ENCODE peak calls at places on chromosomes 13 and 19, in six cellular contexts. I is transverse colon, S is GM23338, K is sigmoid colon, D is HL-60, V is suprapubic skin. B is an unnamed sample.

GRCh38 chr13:47117268-47117667 is 220.4 kb upstream of the HTR2A start:
- DNase-seq in I (no peak), S (no peak), K (no peak), D (no peak), V (no peak), B (no peak)

GRCh38 chr13:76677047-76677446 is 209.2 kb downstream of the KCTD12 start:
- DNase-seq in I (no peak), S (no peak), K (peak; percentile 74), D (no peak), V (no peak), B (no peak)

GRCh38 chr13:78147905-78148304 is 229.3 kb upstream of the EDNRB start:
- DNase-seq in I (no peak), S (no peak), K (no peak), D (no peak), V (no peak), B (no peak)

GRCh38 chr13:106498158-106498557 is 37.3 kb downstream of the EFNB2 start:
- DNase-seq in I (no peak), S (no peak), K (no peak), D (peak; percentile 46), V (no peak), B (no peak)

GRCh38 chr19:50803633-50804419 is 13.6 kb downstream of the ACP4 start:
- DNase-seq in I (no peak), S (peak; percentile 65), K (no peak), D (no peak), V (no peak), B (no peak)

GRCh38 chr13:40316301-40316700 is 350.1 kb downstream of the FOXO1 start:
- DNase-seq in I (no peak), S (no peak), K (no peak), D (no peak), V (no peak), B (no peak)

GRCh38 chr13:67147257-67148218 is 82.6 kb downstream of the PCDH9 start:
- DNase-seq in I (no peak), S (peak; percentile 27), K (no peak), D (no peak), V (no peak), B (no peak)

GRCh38 chr13:27151798-27152599 is 19.6 kb downstream of the USP12 start:
- DNase-seq in I (no peak), S (no peak), K (no peak), D (no peak), V (no peak), B (no peak)

GRCh38 chr13:108618233-108618632 is 11.2 kb upstream of the MYO16 start:
- DNase-seq in I (no peak), S (peak; percentile 8), K (no peak), D (no peak), V (no peak), B (no peak)

GRCh38 chr13:40149611-40150283 is 494.3 kb downstream of the COG6 start:
- DNase-seq in I (no peak), S (no peak), K (peak; percentile 79), D (no peak), V (no peak), B (peak; percentile 19)

GRCh38 chr13:48539550-48539949 is 6.7 kb upstream of the RCBTB2 start:
- DNase-seq in I (no peak), S (no peak), K (no peak), D (no peak), V (no peak), B (no peak)

GRCh38 chr13:98598043-98598442 is 21.1 kb upstream of the STK24 start:
- DNase-seq in I (no peak), S (peak; percentile 73), K (no peak), D (no peak), V (no peak), B (no peak)

GRCh38 chr13:87677334-87678234 is 6.4 kb downstream of the SLITRK5 start:
- DNase-seq in I (peak; percentile 14), S (peak; percentile 72), K (no peak), D (no peak), V (no peak), B (no peak)

GRCh38 chr13:30047154-30047874 is 196.9 kb upstream of the UBL3 start:
- DNase-seq in I (no peak), S (no peak), K (no peak), D (peak; percentile 74), V (no peak), B (no peak)

GRCh38 chr13:26895808-26896466 is 135.4 kb upstream of the GPR12 start:
- DNase-seq in I (no peak), S (peak; percentile 17), K (no peak), D (no peak), V (no peak), B (no peak)

GRCh38 chr13:44293908-44294735 is 79.5 kb upstream of the SERP2 start:
- DNase-seq in I (no peak), S (no peak), K (no peak), D (no peak), V (no peak), B (no peak)

GRCh38 chr13:76027131-76027530 is 391.0 kb downstream of the LMO7 start:
- DNase-seq in I (no peak), S (peak; percentile 18), K (no peak), D (no peak), V (no peak), B (no peak)

GRCh38 chr19:38826856-38827551 is 4.6 kb downstream of the ECH1 start:
- DNase-seq in I (no peak), S (no peak), K (no peak), D (no peak), V (no peak), B (no peak)
- TF ChIP-seq POLR2AphosphoS5 in I (no peak), S (no peak), K (no peak), D (no peak), V (no peak), B (no peak)

DNA sequence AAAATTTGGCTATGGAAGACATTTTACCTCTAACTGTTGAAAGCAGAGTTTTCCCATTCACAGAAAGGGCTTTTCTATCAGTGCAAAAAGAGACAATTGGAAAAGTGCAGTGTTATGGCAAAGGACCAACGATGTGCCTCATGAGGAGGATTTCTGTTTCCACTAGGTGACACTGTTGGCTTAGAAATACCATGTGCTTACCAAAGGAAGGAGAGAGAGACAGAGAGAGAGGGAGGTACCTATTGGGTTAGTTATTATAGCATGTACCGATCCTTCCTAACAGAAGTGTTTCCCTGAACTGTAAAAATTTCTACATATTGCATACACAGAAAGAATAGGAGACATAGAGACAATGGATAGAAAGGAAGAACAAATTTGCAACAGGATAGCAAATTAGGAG is 23.9 kb upstream of the PSG4 start:
- DNase-seq in I (no peak), S (peak; percentile 52), K (no peak), D (no peak), V (no peak), B (no peak)
- TF ChIP-seq CTCF in I (no peak), S (peak; percentile 69), K (no peak), D (no peak), V (no peak), B (no peak)

GRCh38 chr19:11098861-11099260 is 9.6 kb downstream of the LDLR start:
- DNase-seq in I (no peak), S (no peak), K (no peak), D (no peak), V (no peak), B (no peak)
- TF ChIP-seq POLR2AphosphoS5 in I (no peak), S (no peak), K (no peak), D (no peak), V (no peak), B (no peak)

DNA sequence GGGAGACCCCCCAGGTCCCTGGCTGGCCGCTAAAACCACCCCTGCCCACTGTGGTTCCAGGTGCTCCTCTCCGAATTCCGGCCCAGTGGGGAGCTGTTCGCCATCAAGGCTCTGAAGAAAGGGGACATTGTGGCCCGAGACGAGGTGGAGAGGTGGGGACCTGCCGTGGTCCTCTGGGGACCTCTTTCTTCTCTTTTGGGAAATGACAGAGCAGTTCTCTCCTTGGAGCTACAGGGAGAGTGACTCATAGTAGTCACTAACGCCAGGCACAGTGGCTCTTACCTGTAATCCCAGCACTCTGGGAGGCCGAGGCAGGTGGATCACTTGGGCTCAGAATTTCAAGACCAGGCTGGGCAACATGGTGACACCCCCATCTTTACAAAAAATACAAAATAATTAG is 7.3 kb downstream of the PTGER1 start:
- DNase-seq in I (no peak), S (no peak), K (no peak), D (no peak), V (no peak), B (no peak)
- TF ChIP-seq CTCF in I (no peak), S (peak; percentile 26), K (no peak), D (no peak), V (no peak), B (no peak)

GRCh38 chr19:2815923-2816322 is 3.7 kb upstream of the ZNF554 start:
- DNase-seq in I (no peak), S (no peak), K (no peak), D (no peak), V (no peak), B (no peak)

GRCh38 chr19:2820112-2820702 is 539 bp downstream of the ZNF554 start:
- DNase-seq in I (peak; percentile 27), S (peak; percentile 50), K (no peak), D (no peak), V (no peak), B (no peak)

GRCh38 chr19:2816641-2817040 is 3.0 kb upstream of the ZNF554 start:
- DNase-seq in I (no peak), S (no peak), K (no peak), D (no peak), V (no peak), B (no peak)

GRCh38 chr19:2822846-2823245 is 3.2 kb downstream of the ZNF554 start:
- DNase-seq in I (no peak), S (no peak), K (no peak), D (no peak), V (no peak), B (no peak)

GRCh38 chr19:2819540-2820111 is at the start of gene ZNF554:
- DNase-seq in I (peak; percentile 98), S (peak; percentile 98), K (peak; percentile 98), D (peak; percentile 95), V (peak; percentile 98), B (peak; percentile 94)
- TF ChIP-seq POLR2AphosphoS5 in I (peak; percentile 20), S (peak; percentile 69), K (no peak), D (no peak), V (no peak), B (peak; percentile 96)

DNA sequence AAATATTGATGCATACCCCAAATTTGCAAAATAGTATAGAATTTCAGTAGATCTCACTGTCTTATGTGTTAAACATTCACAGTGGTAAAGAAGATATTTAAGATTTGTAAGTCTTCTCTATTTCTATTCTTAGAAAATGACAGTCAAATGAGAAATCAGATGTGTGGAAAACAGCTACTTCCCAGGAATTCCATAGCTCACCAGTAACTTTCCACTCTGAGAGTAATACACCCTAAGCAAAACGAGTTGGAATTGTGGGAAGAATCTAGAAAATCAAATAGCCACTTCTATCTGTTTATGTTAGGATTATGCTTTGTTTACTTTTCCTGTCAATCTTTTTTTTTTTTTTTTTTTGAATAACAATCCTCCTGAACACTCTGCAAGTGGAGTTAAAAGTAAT is 69.1 kb downstream of the FLT1 start:
- DNase-seq in I (no peak), S (no peak), K (no peak), D (no peak), V (no peak), B (no peak)
- TF ChIP-seq CTCF in I (no peak), S (no peak), K (no peak), D (no peak), V (no peak), B (no peak)

GRCh38 chr13:23673354-23673753 is 103.1 kb downstream of the TNFRSF19 start:
- DNase-seq in I (no peak), S (no peak), K (no peak), D (no peak), V (no peak), B (no peak)
- TF ChIP-seq POLR2AphosphoS5 in I (no peak), S (no peak), K (no peak), D (no peak), V (no peak), B (no peak)

B was measured in prostate gland.